ENCODE peak calls at places on chromosomes 1 and 21, in seven cellular contexts. One of them, this sample, is unnamed.

GRCh38 chr1:10734900-10735602 is 61.4 kb downstream of the CASZ1 start:
- DNase-seq in EH: no peak
- DNase-seq in T-helper 9 cell: no peak
- DNase-seq in transverse colon: no peak
- DNase-seq in endothelial cell: no peak
- DNase-seq in B cell: no peak
- DNase-seq in naive B cell: no peak
- DNase-seq in this sample: no peak

GRCh38 chr1:76106719-76107235 is 32.2 kb downstream of the ST6GALNAC3 start:
- DNase-seq in EH: no peak
- DNase-seq in T-helper 9 cell: no peak
- DNase-seq in B cell: no peak
- DNase-seq in naive B cell: no peak
- DNase-seq in transverse colon: no peak
- DNase-seq in endothelial cell: no peak
- DNase-seq in this sample: no peak

GRCh38 chr1:2303016-2303775 is 75.1 kb downstream of the SKI start:
- DNase-seq in T-helper 9 cell: no peak
- DNase-seq in EH: no peak
- DNase-seq in naive B cell: no peak
- DNase-seq in transverse colon: no peak
- DNase-seq in B cell: no peak
- DNase-seq in endothelial cell: no peak
- DNase-seq in this sample: peak

GRCh38 chr1:101769520-101769919 is 227.2 kb downstream of the OLFM3 start:
- DNase-seq in B cell: no peak
- DNase-seq in T-helper 9 cell: no peak
- DNase-seq in endothelial cell: peak
- DNase-seq in transverse colon: no peak
- DNase-seq in naive B cell: no peak
- DNase-seq in EH: no peak
- DNase-seq in this sample: peak

GRCh38 chr1:44621841-44622286 is 52.4 kb downstream of the TMEM53 start:
- DNase-seq in EH: peak
- DNase-seq in T-helper 9 cell: no peak
- DNase-seq in B cell: no peak
- DNase-seq in endothelial cell: no peak
- DNase-seq in naive B cell: no peak
- DNase-seq in transverse colon: no peak
- DNase-seq in this sample: no peak

GRCh38 chr1:248849152-248849551 is 9.7 kb downstream of the ZNF692 start:
- DNase-seq in transverse colon: no peak
- DNase-seq in naive B cell: no peak
- DNase-seq in B cell: no peak
- DNase-seq in T-helper 9 cell: no peak
- DNase-seq in EH: no peak
- DNase-seq in endothelial cell: no peak
- DNase-seq in this sample: no peak

GRCh38 chr1:23029337-23029736 is 10.1 kb downstream of the KDM1A start:
- DNase-seq in B cell: no peak
- DNase-seq in transverse colon: no peak
- DNase-seq in naive B cell: no peak
- DNase-seq in EH: no peak
- DNase-seq in T-helper 9 cell: no peak
- DNase-seq in endothelial cell: no peak
- DNase-seq in this sample: no peak

GRCh38 chr1:202016717-202017384 is 6.5 kb downstream of the ELF3 start:
- DNase-seq in transverse colon: peak
- DNase-seq in T-helper 9 cell: no peak
- DNase-seq in endothelial cell: no peak
- DNase-seq in EH: no peak
- DNase-seq in naive B cell: no peak
- DNase-seq in B cell: no peak
- DNase-seq in this sample: no peak

GRCh38 chr21:37073417-37074194 is 552 bp downstream of the TTC3 start:
- DNase-seq in B cell: peak
- DNase-seq in transverse colon: peak
- DNase-seq in endothelial cell: no peak
- DNase-seq in EH: peak
- DNase-seq in T-helper 9 cell: peak
- DNase-seq in naive B cell: peak
- DNase-seq in this sample: peak

GRCh38 chr1:26697978-26698849 is 2.4 kb downstream of the ARID1A start:
- DNase-seq in naive B cell: peak
- DNase-seq in EH: peak
- DNase-seq in transverse colon: peak
- DNase-seq in endothelial cell: peak
- DNase-seq in T-helper 9 cell: peak
- DNase-seq in B cell: peak
- DNase-seq in this sample: peak

GRCh38 chr1:46302091-46303037 is 1.1 kb downstream of the LRRC41 start:
- DNase-seq in naive B cell: peak
- DNase-seq in endothelial cell: peak
- DNase-seq in B cell: peak
- DNase-seq in T-helper 9 cell: peak
- DNase-seq in EH: peak
- DNase-seq in transverse colon: peak
- DNase-seq in this sample: peak

This sample was measured in G401.